ENCODE peak calls at places on chromosomes 6 and 20, in nine cellular contexts. I is mammary epithelial cell, R is MCF 10A, N is heart right ventricle, V is GM23338, M is endodermal cell, E is hepatocyte, Z is tibial artery, D is lung. F is an unnamed sample.
A peak's percentile ranks its signal among the peaks of the same experiment; 100 is the strongest.

GRCh38 chr20:39468703-39469102 is 506.6 kb downstream of the DHX35 start:
- DNase-seq in I (no peak), R (no peak), N (no peak), V (peak; percentile 44), M (peak; percentile 59), E (peak; percentile 6), Z (no peak), D (no peak), F (no peak)

GRCh38 chr6:106444777-106445507 is 84.4 kb downstream of the CRYBG1 start:
- DNase-seq in I (peak; percentile 58), R (peak; percentile 79), N (peak; percentile 22), V (peak; percentile 88), M (no peak), E (peak; percentile 81), Z (no peak), D (no peak), F (peak; percentile 17)

GRCh38 chr6:75201901-75202672 is 3.8 kb downstream of the COL12A1 start:
- DNase-seq in I (peak; percentile 66), R (peak; percentile 56), N (no peak), V (peak; percentile 77), M (peak; percentile 86), E (peak; percentile 57), Z (peak; percentile 54), D (no peak), F (peak; percentile 23)

GRCh38 chr6:156651438-156651837 is 125.7 kb upstream of the ARID1B start:
- DNase-seq in I (no peak), R (no peak), N (no peak), V (no peak), M (no peak), E (no peak), Z (no peak), D (no peak), F (no peak)

GRCh38 chr6:119612176-119612870 is 262.8 kb upstream of the MAN1A1 start:
- DNase-seq in I (no peak), R (no peak), N (no peak), V (peak; percentile 19), M (no peak), E (no peak), Z (no peak), D (no peak), F (no peak)

GRCh38 chr6:15512126-15512525 is 150.7 kb downstream of the DTNBP1 start:
- DNase-seq in I (no peak), R (no peak), N (peak; percentile 38), V (no peak), M (no peak), E (no peak), Z (no peak), D (no peak), F (no peak)

GRCh38 chr6:18058429-18058828 is 64.0 kb downstream of the NHLRC1 start:
- DNase-seq in I (no peak), R (no peak), N (no peak), V (no peak), M (no peak), E (no peak), Z (no peak), D (no peak), F (no peak)

GRCh38 chr6:27414996-27415395 is 26.4 kb downstream of the ZNF391 start:
- DNase-seq in I (peak; percentile 25), R (no peak), N (no peak), V (no peak), M (no peak), E (no peak), Z (no peak), D (no peak), F (no peak)

GRCh38 chr6:139251377-139252017 is 40.3 kb downstream of the TXLNB start:
- DNase-seq in I (no peak), R (no peak), N (peak; percentile 53), V (no peak), M (no peak), E (no peak), Z (peak; percentile 32), D (no peak), F (no peak)

GRCh38 chr6:156021746-156022396 is 566.2 kb upstream of the NOX3 start:
- DNase-seq in I (no peak), R (peak; percentile 51), N (no peak), V (no peak), M (no peak), E (no peak), Z (no peak), D (no peak), F (no peak)

GRCh38 chr6:96939019-96939805 is 14.7 kb downstream of the KLHL32 start:
- DNase-seq in I (peak; percentile 67), R (peak; percentile 89), N (no peak), V (no peak), M (no peak), E (no peak), Z (no peak), D (no peak), F (peak; percentile 42)

GRCh38 chr6:139250296-139251274 is 41.2 kb downstream of the TXLNB start:
- DNase-seq in I (peak; percentile 37), R (peak; percentile 61), N (peak; percentile 63), V (peak; percentile 85), M (peak; percentile 91), E (peak; percentile 72), Z (peak; percentile 60), D (no peak), F (peak; percentile 69)

DNA sequence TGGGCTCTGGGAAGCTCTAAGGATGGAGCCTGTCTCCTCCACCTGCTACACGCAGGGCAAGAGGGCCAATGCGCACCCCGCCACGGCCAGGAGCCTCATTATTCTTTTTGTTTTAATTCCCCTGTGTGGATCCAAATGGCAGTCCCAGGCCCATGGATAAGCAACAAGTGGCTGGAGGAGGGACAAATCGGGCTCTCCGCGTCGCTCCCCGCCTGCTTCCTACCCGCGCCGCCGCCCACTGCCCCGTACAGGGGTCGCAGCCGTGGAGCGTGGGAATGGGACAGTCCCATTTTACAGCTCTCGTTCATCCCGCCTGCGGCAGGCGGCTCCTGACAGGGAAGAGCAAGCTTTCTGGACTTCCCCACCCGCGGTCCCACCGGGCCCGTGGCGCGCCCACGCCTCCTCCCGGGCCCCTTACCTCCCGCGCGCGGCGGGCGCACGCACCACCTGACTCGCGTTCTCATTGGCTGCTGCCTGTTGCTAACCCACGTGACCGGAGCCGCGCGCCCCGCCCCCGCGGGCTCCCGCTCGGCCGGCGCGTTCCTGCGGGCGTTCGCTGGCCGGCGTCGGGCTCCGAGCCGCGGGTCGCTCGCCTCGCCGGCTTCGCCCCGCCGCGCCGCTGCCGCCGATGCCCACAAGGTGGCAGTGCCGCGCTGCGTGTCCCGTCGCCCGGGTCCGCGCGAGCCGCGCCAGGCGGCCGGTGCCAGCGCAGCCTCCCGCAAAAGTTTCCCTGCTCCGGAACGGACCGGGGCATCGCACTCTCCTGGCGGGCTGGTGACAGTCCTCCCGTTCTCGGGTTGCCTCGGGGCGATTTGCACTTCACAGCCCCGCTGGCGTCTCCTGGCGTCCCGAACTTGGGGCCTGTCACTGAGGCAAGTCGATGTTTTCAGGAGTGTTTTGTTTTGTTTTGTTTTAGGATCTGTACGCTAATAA is 93.4 kb downstream of the CD83 start:
- DNase-seq in I (peak; percentile 83), R (peak; percentile 85), N (peak; percentile 95), V (peak; percentile 91), M (peak; percentile 96), E (peak; percentile 96), Z (peak; percentile 81), D (peak; percentile 94), F (peak; percentile 90)
- TF ChIP-seq CTCF in I (peak; percentile 42), R (peak; percentile 76), N (peak; percentile 75), V (peak; percentile 79), M (peak; percentile 78), E (peak; percentile 47), Z (peak; percentile 62), D (peak; percentile 79), F (peak; percentile 54)

DNA sequence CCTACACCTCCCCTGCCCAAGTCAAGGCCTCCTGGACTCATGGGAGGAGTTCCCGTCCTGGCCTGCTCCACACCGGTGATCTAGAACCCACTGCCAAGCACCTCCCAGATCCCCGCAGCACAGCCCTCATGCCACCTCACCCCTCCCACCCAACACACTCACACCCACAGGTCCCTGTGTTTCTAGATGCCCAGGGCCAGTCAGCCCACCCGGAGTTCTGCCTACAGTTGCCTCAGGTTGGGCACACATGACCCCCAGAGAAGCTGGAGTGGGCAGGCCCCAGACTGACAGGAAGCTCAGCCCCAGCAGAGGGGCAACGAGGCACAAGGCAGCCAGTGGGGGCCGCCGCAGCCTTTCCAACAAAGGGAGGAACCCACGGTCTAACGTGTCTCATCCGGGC is 29.6 kb downstream of the RRBP1 start:
- DNase-seq in I (no peak), R (no peak), N (no peak), V (no peak), M (no peak), E (no peak), Z (peak; percentile 18), D (no peak), F (no peak)
- TF ChIP-seq CTCF in I (no peak), R (no peak), N (no peak), V (peak; percentile 23), M (no peak), E (no peak), Z (no peak), D (no peak), F (no peak)

GRCh38 chr20:17648782-17649730 is 33.0 kb downstream of the RRBP1 start:
- DNase-seq in I (no peak), R (no peak), N (no peak), V (peak; percentile 47), M (peak; percentile 71), E (no peak), Z (peak; percentile 18), D (no peak), F (peak; percentile 52)

GRCh38 chr20:17650816-17651760 is 31.0 kb downstream of the RRBP1 start:
- DNase-seq in I (no peak), R (peak; percentile 21), N (no peak), V (no peak), M (no peak), E (no peak), Z (peak; percentile 21), D (no peak), F (no peak)

GRCh38 chr20:17653835-17654648 is 28.0 kb downstream of the RRBP1 start:
- DNase-seq in I (no peak), R (no peak), N (no peak), V (no peak), M (no peak), E (no peak), Z (peak; percentile 18), D (no peak), F (no peak)

GRCh38 chr20:17650301-17650761 is 31.7 kb downstream of the RRBP1 start:
- DNase-seq in I (no peak), R (no peak), N (no peak), V (no peak), M (no peak), E (no peak), Z (peak; percentile 19), D (no peak), F (no peak)

DNA sequence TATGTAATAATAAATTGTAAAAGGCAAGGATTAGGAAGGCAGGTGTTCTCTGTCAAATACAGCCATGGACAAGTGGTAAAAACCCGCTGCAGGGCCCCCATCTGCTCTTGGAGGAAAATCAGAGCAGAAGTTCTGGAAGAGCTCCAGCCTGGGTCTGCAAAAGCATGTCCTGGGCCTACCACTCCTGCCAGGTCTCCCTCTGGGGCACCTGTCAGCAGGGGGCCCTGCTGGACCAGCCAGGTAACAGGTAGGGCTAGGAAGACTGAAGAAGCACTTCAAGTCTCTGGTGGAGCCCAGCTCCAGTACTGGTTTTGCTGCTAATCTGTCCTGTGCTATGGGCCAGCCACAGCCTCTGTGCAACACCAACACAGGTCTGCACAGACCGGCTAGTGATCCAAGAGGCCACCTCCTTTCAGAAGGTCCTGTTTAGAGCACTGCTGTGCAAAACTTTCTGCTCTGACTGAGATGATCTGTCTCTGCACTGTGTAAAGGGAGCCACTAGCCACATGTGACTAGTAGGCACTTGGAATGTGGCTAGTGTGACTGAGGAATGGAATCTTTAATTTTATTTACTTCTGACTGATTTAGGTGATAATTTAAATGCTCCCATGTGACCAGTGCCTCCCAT is 30.2 kb downstream of the RRBP1 start:
- DNase-seq in I (no peak), R (peak; percentile 24), N (no peak), V (no peak), M (no peak), E (peak; percentile 42), Z (peak; percentile 13), D (no peak), F (peak; percentile 16)
- TF ChIP-seq CTCF in I (peak; percentile 40), R (no peak), N (no peak), V (peak; percentile 26), M (no peak), E (peak; percentile 21), Z (no peak), D (no peak), F (no peak)

GRCh38 chr20:61639200-61639599 is 387.1 kb downstream of the CDH4 start:
- DNase-seq in I (peak; percentile 23), R (peak; percentile 32), N (no peak), V (no peak), M (no peak), E (no peak), Z (no peak), D (no peak), F (no peak)
- TF ChIP-seq CTCF in I (peak; percentile 44), R (no peak), N (no peak), V (no peak), M (no peak), E (no peak), Z (no peak), D (no peak), F (no peak)

F was measured in activated CD8-positive, alpha-beta T cell treated with anti-CD3 and anti-CD28 coated beads for 36 hours.